ENCODE peak calls at places on chromosomes 5 and 9, in five cellular contexts. X, Q, N, R and D are unnamed samples.

GRCh38 chr9:127241354-127241753 is 23.2 kb upstream of the GARNL3 start:
- DNase-seq in N (no peak), Q (no peak), R (no peak), X (no peak), D (no peak)

GRCh38 chr9:69674112-69674511 is 1.9 kb upstream of the APBA1 start:
- DNase-seq in Q (no peak), R (no peak), X (no peak), N (no peak), D (no peak)

GRCh38 chr5:39176740-39177628 is 42.4 kb downstream of the FYB1 start:
- DNase-seq in N (no peak), X (no peak), Q (no peak), R (no peak), D (peak)

GRCh38 chr5:3595102-3595961 is at the start of gene IRX1:
- DNase-seq in X (no peak), R (no peak), N (no peak), Q (no peak), D (no peak)

GRCh38 chr9:112520069-112520468 is 33.4 kb downstream of the KIAA1958 start:
- DNase-seq in X (no peak), Q (no peak), R (no peak), N (no peak), D (no peak)

GRCh38 chr5:141908796-141909195 is 14.9 kb upstream of the DELE1 start:
- DNase-seq in R (no peak), N (no peak), Q (no peak), X (no peak), D (no peak)

GRCh38 chr9:108396193-108396592 is 459.6 kb downstream of the ACTL7B start:
- DNase-seq in N (no peak), R (no peak), Q (no peak), X (no peak), D (no peak)

GRCh38 chr9:126532019-126532462 is 81.7 kb upstream of the LMX1B start:
- DNase-seq in R (no peak), Q (peak), N (no peak), X (no peak), D (no peak)

GRCh38 chr5:3339092-3339797 is 256.4 kb upstream of the IRX1 start:
- DNase-seq in X (no peak), R (no peak), N (no peak), Q (no peak), D (no peak)

GRCh38 chr5:54883374-54884194 is 101.8 kb downstream of the ESM1 start:
- DNase-seq in X (no peak), N (no peak), Q (peak), R (no peak), D (no peak)

GRCh38 chr5:33088176-33088575 is 352.6 kb upstream of the TARS1 start:
- DNase-seq in R (no peak), N (no peak), Q (no peak), X (no peak), D (no peak)

GRCh38 chr5:104184264-104184663 is 621.7 kb upstream of the NUDT12 start:
- DNase-seq in X (no peak), Q (no peak), R (no peak), N (no peak), D (no peak)

GRCh38 chr5:127430627-127431026 is 86.8 kb upstream of the PRRC1 start:
- DNase-seq in Q (no peak), N (no peak), X (no peak), R (no peak), D (no peak)

GRCh38 chr5:5494489-5495402 is 72.3 kb downstream of the ICE1 start:
- DNase-seq in R (peak), X (peak), Q (peak), N (peak), D (peak)

GRCh38 chr5:132327278-132327959 is 33.2 kb downstream of the SLC22A4 start:
- DNase-seq in X (no peak), R (no peak), N (no peak), Q (no peak), D (no peak)

GRCh38 chr5:154967419-154968024 is 26.6 kb downstream of the MRPL22 start:
- DNase-seq in X (no peak), R (peak), Q (no peak), N (no peak), D (no peak)

GRCh38 chr5:72108200-72109050 is 1.1 kb downstream of the MAP1B start:
- DNase-seq in R (peak), X (no peak), Q (peak), N (no peak), D (no peak)

GRCh38 chr9:76109953-76110352 is 219.5 kb downstream of the PCSK5 start:
- DNase-seq in R (no peak), N (no peak), Q (no peak), X (no peak), D (no peak)

GRCh38 chr5:139133237-139133636 is 64.9 kb downstream of the SIL1 start:
- DNase-seq in X (no peak), R (no peak), N (no peak), Q (no peak), D (no peak)

GRCh38 chr9:21696411-21696865 is 106.0 kb upstream of the MTAP start:
- DNase-seq in X (no peak), R (peak), N (no peak), Q (peak), D (no peak)

GRCh38 chr5:116271432-116271831 is 186.6 kb downstream of the COMMD10 start:
- DNase-seq in N (no peak), R (no peak), X (no peak), Q (no peak), D (no peak)

GRCh38 chr5:35884125-35884788 is 27.6 kb downstream of the IL7R start:
- DNase-seq in Q (no peak), N (no peak), R (no peak), X (no peak), D (no peak)

GRCh38 chr9:132996526-132996925 is 18.0 kb downstream of the GFI1B start:
- DNase-seq in Q (no peak), X (no peak), R (no peak), N (no peak), D (no peak)

GRCh38 chr5:6804766-6805165 is 91.5 kb downstream of the TENT4A start:
- DNase-seq in N (no peak), R (no peak), X (no peak), Q (no peak), D (no peak)